ENCODE peak calls at places on chromosomes 13 and 19, in five cellular contexts. V is endothelial cell of umbilical vein, Y is SK-N-SH, B is A549, X is H1. R is an unnamed sample.

GRCh38 chr13:75792526-75793187 is 156.5 kb downstream of the LMO7 start:
- DNase-seq in V (no peak), Y (no peak), B (peak), X (no peak), R (no peak)

GRCh38 chr13:112444416-112445399 is 68.6 kb downstream of the SPACA7 start:
- DNase-seq in V (no peak), Y (no peak), B (no peak), X (no peak), R (no peak)

GRCh38 chr13:44932850-44933251 is 56.4 kb downstream of the NUFIP1 start:
- DNase-seq in V (peak), Y (no peak), B (peak), X (no peak), R (no peak)

GRCh38 chr13:93843082-93843481 is 616.5 kb downstream of the GPC6 start:
- DNase-seq in V (no peak), Y (no peak), B (no peak), X (no peak), R (no peak)

GRCh38 chr13:38518328-38518727 is 168.5 kb upstream of the FREM2 start:
- DNase-seq in V (no peak), Y (no peak), B (no peak), X (no peak), R (no peak)

GRCh38 chr13:76600086-76600485 is 286.1 kb downstream of the KCTD12 start:
- DNase-seq in V (peak), Y (no peak), B (no peak), X (no peak), R (no peak)

GRCh38 chr13:80363890-80364503 is 23.1 kb upstream of the SPRY2 start:
- DNase-seq in V (peak), Y (peak), B (peak), X (no peak), R (peak)

GRCh38 chr19:42311612-42312160 is 1.4 kb upstream of the TMEM145 start:
- DNase-seq in V (no peak), Y (peak), B (peak), X (no peak), R (no peak)

GRCh38 chr19:29551774-29552173 is 26.0 kb downstream of the VSTM2B start:
- DNase-seq in V (no peak), Y (no peak), B (no peak), X (no peak), R (no peak)

GRCh38 chr13:60431108-60431700 is 34.2 kb downstream of the TDRD3 start:
- DNase-seq in V (peak), Y (peak), B (peak), X (no peak), R (peak)

GRCh38 chr13:28299941-28300340 is 161.6 kb downstream of the PAN3 start:
- DNase-seq in V (no peak), Y (no peak), B (no peak), X (no peak), R (no peak)

GRCh38 chr19:49148784-49149651 is 6.2 kb downstream of the HRC start:
- DNase-seq in V (peak), Y (peak), B (peak), X (no peak), R (peak)

GRCh38 chr13:96772426-96772825 is 221.8 kb downstream of the OXGR1 start:
- DNase-seq in V (no peak), Y (no peak), B (no peak), X (no peak), R (no peak)

GRCh38 chr13:53201454-53202225 is 173.0 kb downstream of the OLFM4 start:
- DNase-seq in V (no peak), Y (peak), B (no peak), X (no peak), R (no peak)

GRCh38 chr13:108437496-108437895 is 168.0 kb downstream of the TNFSF13B start:
- DNase-seq in V (no peak), Y (no peak), B (peak), X (no peak), R (no peak)

GRCh38 chr13:41370736-41371135 is 59.7 kb downstream of the NAA16 start:
- DNase-seq in V (no peak), Y (no peak), B (no peak), X (no peak), R (no peak)

GRCh38 chr13:110377178-110378175 is 70.4 kb downstream of the COL4A2 start:
- DNase-seq in V (no peak), Y (no peak), B (no peak), X (no peak), R (no peak)

GRCh38 chr13:43473437-43473836 is 313.3 kb downstream of the ENOX1 start:
- DNase-seq in V (peak), Y (peak), B (no peak), X (no peak), R (no peak)

GRCh38 chr13:78121459-78122348 is 203.1 kb upstream of the EDNRB start:
- DNase-seq in V (peak), Y (peak), B (peak), X (no peak), R (peak)

GRCh38 chr13:19050901-19051300 is 130.7 kb downstream of the TUBA3C start:
- DNase-seq in V (no peak), Y (no peak), B (no peak), X (no peak), R (no peak)

GRCh38 chr13:110397445-110397844 is 90.4 kb downstream of the COL4A2 start:
- DNase-seq in V (no peak), Y (no peak), B (no peak), X (no peak), R (no peak)

GRCh38 chr19:27974082-27974513 is 1238.9 kb downstream of the UQCRFS1 start:
- DNase-seq in V (no peak), Y (peak), B (peak), X (no peak), R (peak)

GRCh38 chr19:58325623-58326022 is 1.2 kb upstream of the ZSCAN22 start:
- DNase-seq in V (no peak), Y (no peak), B (no peak), X (no peak), R (no peak)

GRCh38 chr13:51978836-51979556 is 32.3 kb downstream of the ATP7B start:
- DNase-seq in V (no peak), Y (no peak), B (no peak), X (no peak), R (peak)

GRCh38 chr13:94169783-94170513 is 309.5 kb downstream of the DCT start:
- DNase-seq in V (no peak), Y (no peak), B (no peak), X (no peak), R (no peak)

GRCh38 chr13:77574076-77574475 is 38.6 kb downstream of the SCEL start:
- DNase-seq in V (no peak), Y (no peak), B (no peak), X (no peak), R (no peak)

GRCh38 chr19:55257461-55258411 is 1.1 kb downstream of the PPP6R1 start:
- DNase-seq in V (peak), Y (peak), B (no peak), X (no peak), R (peak)

GRCh38 chr13:40484101-40484800 is 182.2 kb downstream of the FOXO1 start:
- DNase-seq in V (no peak), Y (no peak), B (no peak), X (no peak), R (no peak)

GRCh38 chr19:31656507-31656906 is 307.3 kb upstream of the TSHZ3 start:
- DNase-seq in V (no peak), Y (no peak), B (no peak), X (no peak), R (no peak)

GRCh38 chr13:85508683-85509329 is 290.4 kb downstream of the SLITRK6 start:
- DNase-seq in V (no peak), Y (no peak), B (peak), X (no peak), R (no peak)

GRCh38 chr13:21225841-21226581 is 49.6 kb downstream of the MRPL57 start:
- DNase-seq in V (no peak), Y (no peak), B (no peak), X (no peak), R (no peak)

GRCh38 chr13:21221268-21221667 is 44.8 kb downstream of the MRPL57 start:
- DNase-seq in V (no peak), Y (no peak), B (no peak), X (no peak), R (no peak)

GRCh38 chr13:21228738-21229137 is 52.3 kb downstream of the MRPL57 start:
- DNase-seq in V (no peak), Y (no peak), B (no peak), X (no peak), R (no peak)

GRCh38 chr13:21227917-21228316 is 51.5 kb downstream of the MRPL57 start:
- DNase-seq in V (no peak), Y (no peak), B (no peak), X (no peak), R (no peak)

DNA sequence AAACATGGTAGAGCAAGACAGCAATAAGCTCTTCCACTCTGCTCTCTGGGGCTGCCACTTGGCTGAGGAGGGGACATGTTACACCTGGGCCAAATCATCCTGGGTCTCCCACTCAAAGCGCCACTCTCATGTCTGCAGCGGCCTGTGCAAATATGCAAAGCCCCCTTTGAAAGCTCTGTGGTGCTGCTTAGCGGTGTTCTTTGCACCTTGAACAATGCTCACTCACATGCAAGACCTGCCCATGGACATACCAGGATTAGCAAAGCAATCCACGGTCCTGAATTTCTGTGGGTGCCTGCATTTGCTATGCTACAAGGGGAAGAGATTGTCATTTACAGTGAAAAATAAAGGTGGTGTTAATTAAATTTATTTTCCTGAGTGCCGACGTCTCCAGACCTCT is 48.6 kb downstream of the MRPL57 start:
- DNase-seq in V (no peak), Y (no peak), B (no peak), X (no peak), R (no peak)
- TF ChIP-seq MAX in V (no peak), Y (no peak), B (no peak), X (no peak), R (no peak)

GRCh38 chr13:31556376-31556775 is 182.9 kb upstream of the RXFP2 start:
- DNase-seq in V (no peak), Y (no peak), B (no peak), X (no peak), R (no peak)
- TF ChIP-seq MAX in V (no peak), Y (no peak), B (no peak), X (no peak), R (no peak)

GRCh38 chr19:6963937-6964336 is 57.3 kb downstream of the MBD3L2B start:
- DNase-seq in V (no peak), Y (no peak), B (no peak), X (no peak), R (peak)
- TF ChIP-seq MAX in V (no peak), Y (no peak), B (no peak), X (no peak), R (no peak)

GRCh38 chr19:35078807-35079206 is 36.8 kb upstream of the FXYD3 start:
- DNase-seq in V (no peak), Y (no peak), B (no peak), X (no peak), R (no peak)
- TF ChIP-seq MAX in V (no peak), Y (no peak), B (no peak), X (no peak), R (no peak)

DNA sequence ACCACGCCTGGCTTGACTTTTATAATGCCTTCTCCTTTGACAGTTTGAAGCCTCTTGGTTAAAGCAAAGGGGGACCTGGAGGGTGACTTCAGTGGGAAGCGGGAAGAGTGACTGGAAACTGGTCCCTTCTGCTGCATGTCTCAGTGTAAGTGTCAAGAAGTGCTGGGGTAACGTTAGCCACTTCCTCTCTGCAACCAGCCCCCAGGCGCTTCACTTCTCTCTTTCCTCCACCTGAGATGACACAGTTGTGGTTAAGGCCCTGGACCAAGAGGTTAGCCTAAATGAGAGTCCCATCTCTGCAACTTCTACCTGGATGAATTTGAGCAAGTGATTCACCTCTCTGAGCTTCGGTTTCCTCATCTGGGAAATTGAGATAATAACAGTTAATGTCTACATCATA is 16.3 kb downstream of the LEUTX start:
- DNase-seq in V (no peak), Y (no peak), B (no peak), X (no peak), R (peak)
- TF ChIP-seq MAX in V (no peak), Y (no peak), B (no peak), X (no peak), R (no peak)

DNA sequence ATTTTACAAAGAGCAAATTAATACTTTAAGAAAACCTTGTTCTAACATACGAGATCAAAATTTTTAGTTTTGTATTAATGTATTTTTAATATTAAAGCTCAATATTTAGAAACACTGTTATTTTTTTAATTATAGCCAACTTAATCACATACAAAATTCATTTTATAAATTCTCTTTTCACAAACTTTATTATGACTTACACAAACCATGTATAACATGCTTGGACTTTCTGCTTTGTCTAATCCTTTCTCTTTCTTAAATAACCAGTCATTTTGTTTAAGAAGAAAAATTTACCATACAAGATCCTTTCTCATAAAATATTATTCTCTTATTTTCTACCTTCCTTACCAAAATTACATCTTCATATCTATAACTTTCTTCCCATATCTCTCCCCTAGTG is 62.2 kb downstream of the CYSLTR2 start:
- DNase-seq in V (no peak), Y (no peak), B (no peak), X (no peak), R (peak)
- TF ChIP-seq MAX in V (no peak), Y (no peak), B (no peak), X (no peak), R (no peak)

DNA sequence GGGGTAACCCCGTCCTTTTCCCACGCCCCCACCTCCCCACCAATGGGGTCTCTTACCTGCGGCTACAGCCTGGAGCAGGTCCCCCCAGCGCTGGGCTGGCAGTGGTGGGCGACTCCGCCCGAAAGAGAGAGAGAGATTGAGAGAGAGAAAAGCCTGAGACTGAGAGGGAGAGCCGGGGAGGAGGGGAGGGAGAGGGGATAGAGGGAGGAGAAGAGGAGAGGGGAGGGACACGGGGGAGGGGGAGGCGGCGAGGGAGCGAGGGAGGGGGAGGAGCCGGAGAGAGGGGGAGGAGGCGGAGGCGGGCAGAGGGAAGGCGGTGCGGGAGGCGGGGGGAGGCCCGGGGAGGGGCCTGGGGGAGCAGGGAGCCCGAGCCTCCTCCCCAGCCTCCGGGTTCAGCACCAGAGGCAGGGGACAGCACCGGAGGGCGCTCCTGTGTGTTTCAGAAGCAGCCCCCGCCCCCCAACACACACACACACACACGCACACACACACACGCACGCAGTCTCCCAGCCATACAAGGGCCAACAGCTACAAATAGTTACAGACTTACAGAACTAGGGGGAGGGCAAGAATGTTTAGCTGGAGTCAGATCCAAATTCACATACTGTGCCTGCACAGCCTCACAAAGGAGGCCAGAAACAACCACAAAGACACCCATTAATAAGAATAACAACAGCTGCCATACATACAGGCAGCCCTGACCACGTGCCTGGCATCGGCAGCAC is at the start of gene SLC8A2:
- DNase-seq in V (peak), Y (peak), B (peak), X (peak), R (peak)
- TF ChIP-seq MAX in V (no peak), Y (no peak), B (peak), X (peak), R (peak)